ENCODE peak calls at places on chromosomes 16 and 17, in six cellular contexts. Z, I, X, T, W and P are unnamed samples.

GRCh38 chr16:56270828-56271227 is 79.5 kb downstream of the GNAO1 start:
- DNase-seq in Z (no peak), I (no peak), X (no peak), T (no peak), W (no peak), P (no peak)

GRCh38 chr16:27786881-27787625 is 237.1 kb downstream of the KATNIP start:
- DNase-seq in Z (no peak), I (no peak), X (no peak), T (no peak), W (no peak), P (no peak)

GRCh38 chr17:68246271-68247028 is 1.4 kb upstream of the AMZ2 start:
- DNase-seq in Z (no peak), I (no peak), X (no peak), T (no peak), W (no peak), P (no peak)

GRCh38 chr16:81266680-81267095 is 28.2 kb downstream of the BCO1 start:
- DNase-seq in Z (no peak), I (no peak), X (peak), T (no peak), W (no peak), P (no peak)

GRCh38 chr17:61425682-61426481 is 26.2 kb downstream of the TBX2 start:
- DNase-seq in Z (no peak), I (no peak), X (no peak), T (no peak), W (no peak), P (no peak)

GRCh38 chr16:84532299-84532724 is 27.9 kb upstream of the MEAK7 start:
- DNase-seq in Z (peak), I (no peak), X (peak), T (no peak), W (no peak), P (no peak)

GRCh38 chr16:84136331-84137125 is 8.4 kb downstream of the HSDL1 start:
- DNase-seq in Z (no peak), I (no peak), X (peak), T (no peak), W (no peak), P (no peak)

GRCh38 chr17:16886655-16887322 is 85.1 kb downstream of the TNFRSF13B start:
- DNase-seq in Z (no peak), I (no peak), X (no peak), T (no peak), W (no peak), P (no peak)

GRCh38 chr17:13776027-13776551 is 174.4 kb upstream of the HS3ST3A1 start:
- DNase-seq in Z (peak), I (no peak), X (no peak), T (no peak), W (no peak), P (no peak)

GRCh38 chr17:4833941-4834501 is 881 bp downstream of the MINK1 start:
- DNase-seq in Z (no peak), I (no peak), X (peak), T (no peak), W (no peak), P (no peak)

GRCh38 chr17:2682304-2682938 is 29.1 kb downstream of the CLUH start:
- DNase-seq in Z (no peak), I (no peak), X (peak), T (no peak), W (no peak), P (no peak)

GRCh38 chr17:19376799-19377198 is 1.5 kb upstream of the MAPK7 start:
- DNase-seq in Z (no peak), I (no peak), X (no peak), T (no peak), W (no peak), P (no peak)

GRCh38 chr17:797236-797635 is 15.1 kb downstream of the MRM3 start:
- DNase-seq in Z (no peak), I (no peak), X (no peak), T (no peak), W (no peak), P (no peak)

GRCh38 chr16:1167276-1168107 is 14.6 kb downstream of the CACNA1H start:
- DNase-seq in Z (no peak), I (no peak), X (peak), T (no peak), W (no peak), P (no peak)

GRCh38 chr17:6461792-6462524 is 17.7 kb downstream of the PIMREG start:
- DNase-seq in Z (no peak), I (no peak), X (no peak), T (no peak), W (no peak), P (no peak)

GRCh38 chr17:18860161-18860972 is 2.4 kb downstream of the PRPSAP2 start:
- DNase-seq in Z (no peak), I (peak), X (peak), T (no peak), W (peak), P (peak)

GRCh38 chr17:80034977-80035686 is 540 bp downstream of the TBC1D16 start:
- DNase-seq in Z (no peak), I (peak), X (peak), T (peak), W (no peak), P (peak)

GRCh38 chr17:75764417-75764710 is 628 bp downstream of the GALK1 start:
- DNase-seq in Z (no peak), I (peak), X (no peak), T (no peak), W (no peak), P (no peak)

GRCh38 chr17:3944485-3945388 is 19.5 kb downstream of the ATP2A3 start:
- DNase-seq in Z (peak), I (peak), X (peak), T (peak), W (no peak), P (peak)